ENCODE peak calls at places on chromosome 7, in ten cellular contexts. One of them, this sample, is unnamed.

GRCh38 chr7:159031750-159032149 is 112.9 kb downstream of the VIPR2 start:
- DNase-seq in transverse colon: peak
- DNase-seq in cardiac fibroblast: no peak
- DNase-seq in astrocyte of the spinal cord: no peak
- DNase-seq in CD8-positive, alpha-beta T cell: no peak
- DNase-seq in cardiac muscle cell: no peak
- DNase-seq in GM23338: no peak
- DNase-seq in Caco-2: no peak
- DNase-seq in suprapubic skin: peak
- DNase-seq in gastrocnemius medialis: no peak
- DNase-seq in this sample: no peak

GRCh38 chr7:73715648-73716317 is 3.7 kb downstream of the STX1A start:
- DNase-seq in transverse colon: peak
- DNase-seq in cardiac fibroblast: peak
- DNase-seq in astrocyte of the spinal cord: peak
- DNase-seq in CD8-positive, alpha-beta T cell: no peak
- DNase-seq in cardiac muscle cell: peak
- DNase-seq in GM23338: no peak
- DNase-seq in Caco-2: peak
- DNase-seq in suprapubic skin: no peak
- DNase-seq in gastrocnemius medialis: no peak
- DNase-seq in this sample: peak

GRCh38 chr7:105975770-105976428 is 12.8 kb downstream of the CDHR3 start:
- DNase-seq in transverse colon: no peak
- DNase-seq in cardiac fibroblast: peak
- DNase-seq in astrocyte of the spinal cord: peak
- DNase-seq in CD8-positive, alpha-beta T cell: no peak
- DNase-seq in cardiac muscle cell: peak
- DNase-seq in GM23338: no peak
- DNase-seq in Caco-2: no peak
- DNase-seq in suprapubic skin: no peak
- DNase-seq in gastrocnemius medialis: no peak
- DNase-seq in this sample: peak

GRCh38 chr7:100394077-100394476 is 20.8 kb downstream of the PILRA start:
- DNase-seq in transverse colon: no peak
- DNase-seq in cardiac fibroblast: no peak
- DNase-seq in astrocyte of the spinal cord: no peak
- DNase-seq in CD8-positive, alpha-beta T cell: no peak
- DNase-seq in cardiac muscle cell: no peak
- DNase-seq in GM23338: no peak
- DNase-seq in Caco-2: no peak
- DNase-seq in suprapubic skin: no peak
- DNase-seq in gastrocnemius medialis: no peak
- DNase-seq in this sample: no peak

GRCh38 chr7:127251458-127252379 is 1.0 kb downstream of the GRM8 start:
- DNase-seq in transverse colon: peak
- DNase-seq in cardiac fibroblast: no peak
- DNase-seq in astrocyte of the spinal cord: no peak
- DNase-seq in CD8-positive, alpha-beta T cell: no peak
- DNase-seq in cardiac muscle cell: no peak
- DNase-seq in GM23338: peak
- DNase-seq in Caco-2: no peak
- DNase-seq in suprapubic skin: no peak
- DNase-seq in gastrocnemius medialis: no peak
- DNase-seq in this sample: no peak

GRCh38 chr7:142750321-142750938 is 1.2 kb downstream of the PRSS1 start:
- DNase-seq in transverse colon: no peak
- DNase-seq in cardiac fibroblast: no peak
- DNase-seq in astrocyte of the spinal cord: no peak
- DNase-seq in CD8-positive, alpha-beta T cell: no peak
- DNase-seq in cardiac muscle cell: no peak
- DNase-seq in GM23338: no peak
- DNase-seq in Caco-2: no peak
- DNase-seq in suprapubic skin: no peak
- DNase-seq in gastrocnemius medialis: no peak
- DNase-seq in this sample: no peak

GRCh38 chr7:70694357-70694908 is 437.5 kb upstream of the GALNT17 start:
- DNase-seq in transverse colon: peak
- DNase-seq in cardiac fibroblast: peak
- DNase-seq in astrocyte of the spinal cord: peak
- DNase-seq in CD8-positive, alpha-beta T cell: no peak
- DNase-seq in cardiac muscle cell: peak
- DNase-seq in GM23338: peak
- DNase-seq in Caco-2: no peak
- DNase-seq in suprapubic skin: no peak
- DNase-seq in gastrocnemius medialis: no peak
- DNase-seq in this sample: peak

GRCh38 chr7:88455696-88456095 is 149.0 kb upstream of the STEAP4 start:
- DNase-seq in transverse colon: no peak
- DNase-seq in cardiac fibroblast: no peak
- DNase-seq in astrocyte of the spinal cord: peak
- DNase-seq in CD8-positive, alpha-beta T cell: no peak
- DNase-seq in cardiac muscle cell: no peak
- DNase-seq in GM23338: no peak
- DNase-seq in Caco-2: no peak
- DNase-seq in suprapubic skin: no peak
- DNase-seq in gastrocnemius medialis: no peak
- DNase-seq in this sample: no peak

GRCh38 chr7:52472006-52472405 is 563.4 kb upstream of the POM121L12 start:
- DNase-seq in transverse colon: no peak
- DNase-seq in cardiac fibroblast: no peak
- DNase-seq in astrocyte of the spinal cord: no peak
- DNase-seq in CD8-positive, alpha-beta T cell: no peak
- DNase-seq in cardiac muscle cell: no peak
- DNase-seq in GM23338: no peak
- DNase-seq in Caco-2: no peak
- DNase-seq in suprapubic skin: no peak
- DNase-seq in gastrocnemius medialis: no peak
- DNase-seq in this sample: no peak

GRCh38 chr7:11548532-11548931 is 283.5 kb downstream of the THSD7A start:
- DNase-seq in transverse colon: no peak
- DNase-seq in cardiac fibroblast: peak
- DNase-seq in astrocyte of the spinal cord: peak
- DNase-seq in CD8-positive, alpha-beta T cell: no peak
- DNase-seq in cardiac muscle cell: no peak
- DNase-seq in GM23338: no peak
- DNase-seq in Caco-2: no peak
- DNase-seq in suprapubic skin: no peak
- DNase-seq in gastrocnemius medialis: no peak
- DNase-seq in this sample: no peak

GRCh38 chr7:157235357-157236018 is 96.8 kb downstream of the UBE3C start:
- DNase-seq in transverse colon: no peak
- DNase-seq in cardiac fibroblast: peak
- DNase-seq in astrocyte of the spinal cord: peak
- DNase-seq in CD8-positive, alpha-beta T cell: no peak
- DNase-seq in cardiac muscle cell: no peak
- DNase-seq in GM23338: no peak
- DNase-seq in Caco-2: no peak
- DNase-seq in suprapubic skin: no peak
- DNase-seq in gastrocnemius medialis: no peak
- DNase-seq in this sample: peak

GRCh38 chr7:696426-697258 is 29.9 kb upstream of the DNAAF5 start:
- DNase-seq in transverse colon: no peak
- DNase-seq in cardiac fibroblast: peak
- DNase-seq in astrocyte of the spinal cord: no peak
- DNase-seq in CD8-positive, alpha-beta T cell: no peak
- DNase-seq in cardiac muscle cell: no peak
- DNase-seq in GM23338: no peak
- DNase-seq in Caco-2: peak
- DNase-seq in suprapubic skin: no peak
- DNase-seq in gastrocnemius medialis: no peak
- DNase-seq in this sample: no peak

GRCh38 chr7:23106491-23106800 is 861 bp downstream of the KLHL7 start:
- DNase-seq in transverse colon: peak
- DNase-seq in cardiac fibroblast: no peak
- DNase-seq in astrocyte of the spinal cord: no peak
- DNase-seq in CD8-positive, alpha-beta T cell: no peak
- DNase-seq in cardiac muscle cell: no peak
- DNase-seq in GM23338: peak
- DNase-seq in Caco-2: no peak
- DNase-seq in suprapubic skin: no peak
- DNase-seq in gastrocnemius medialis: peak
- DNase-seq in this sample: peak

GRCh38 chr7:13801669-13802068 is 187.8 kb downstream of the ETV1 start:
- DNase-seq in transverse colon: no peak
- DNase-seq in cardiac fibroblast: peak
- DNase-seq in astrocyte of the spinal cord: peak
- DNase-seq in CD8-positive, alpha-beta T cell: no peak
- DNase-seq in cardiac muscle cell: no peak
- DNase-seq in GM23338: no peak
- DNase-seq in Caco-2: no peak
- DNase-seq in suprapubic skin: no peak
- DNase-seq in gastrocnemius medialis: no peak
- DNase-seq in this sample: no peak

GRCh38 chr7:117399820-117400422 is 27.4 kb downstream of the ASZ1 start:
- DNase-seq in transverse colon: no peak
- DNase-seq in cardiac fibroblast: peak
- DNase-seq in astrocyte of the spinal cord: no peak
- DNase-seq in CD8-positive, alpha-beta T cell: no peak
- DNase-seq in cardiac muscle cell: peak
- DNase-seq in GM23338: no peak
- DNase-seq in Caco-2: no peak
- DNase-seq in suprapubic skin: no peak
- DNase-seq in gastrocnemius medialis: no peak
- DNase-seq in this sample: peak
- TF ChIP-seq CTCF in transverse colon: peak
- TF ChIP-seq CTCF in cardiac fibroblast: peak
- TF ChIP-seq CTCF in astrocyte of the spinal cord: peak
- TF ChIP-seq CTCF in CD8-positive, alpha-beta T cell: no peak
- TF ChIP-seq CTCF in cardiac muscle cell: peak
- TF ChIP-seq CTCF in GM23338: no peak
- TF ChIP-seq CTCF in Caco-2: peak
- TF ChIP-seq CTCF in suprapubic skin: no peak
- TF ChIP-seq CTCF in gastrocnemius medialis: no peak
- TF ChIP-seq CTCF in this sample: peak

DNA sequence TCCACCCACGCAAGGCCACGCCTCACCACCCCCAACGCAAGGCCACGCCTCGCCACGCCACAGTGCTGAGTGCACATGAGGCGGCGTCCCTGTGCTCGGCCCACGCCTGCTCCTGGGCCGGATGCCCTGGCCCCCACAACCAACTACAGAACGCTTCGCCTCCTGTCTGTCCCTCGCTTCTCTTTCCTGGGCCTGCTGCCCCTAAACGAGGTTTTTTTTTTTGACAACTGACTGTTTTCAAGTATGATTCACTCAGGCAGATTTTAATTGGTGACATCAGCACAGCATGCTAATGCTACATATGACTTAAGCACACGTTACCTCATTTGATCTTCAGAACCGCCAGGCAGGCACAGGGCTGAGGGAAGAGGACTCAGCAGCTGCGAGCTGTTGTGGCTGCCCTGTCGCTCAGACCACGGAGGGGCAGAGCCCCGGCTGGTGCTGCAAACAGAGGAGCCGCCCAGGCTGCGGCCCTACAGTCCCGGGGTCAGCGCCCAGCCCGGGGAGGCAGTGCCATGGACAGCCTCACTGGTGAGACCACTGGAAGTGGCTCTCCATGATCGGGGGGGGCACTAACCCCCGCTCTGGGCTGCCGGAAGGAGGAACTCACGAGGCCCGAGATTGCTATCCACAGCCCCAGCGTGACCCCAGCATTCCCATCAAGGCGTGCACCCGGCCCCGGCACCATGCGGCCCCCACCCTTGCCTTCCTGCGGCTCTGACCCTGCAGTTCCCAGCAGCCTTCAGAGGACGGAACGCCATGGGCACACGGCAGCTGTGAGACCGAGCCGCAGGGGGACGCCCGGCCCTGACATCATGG is 212.8 kb downstream of the MAD1L1 start:
- DNase-seq in transverse colon: peak
- DNase-seq in cardiac fibroblast: peak
- DNase-seq in astrocyte of the spinal cord: peak
- DNase-seq in CD8-positive, alpha-beta T cell: no peak
- DNase-seq in cardiac muscle cell: peak
- DNase-seq in GM23338: no peak
- DNase-seq in Caco-2: peak
- DNase-seq in suprapubic skin: peak
- DNase-seq in gastrocnemius medialis: no peak
- DNase-seq in this sample: peak
- H3K4me3 ChIP-seq in transverse colon: no peak
- H3K4me3 ChIP-seq in cardiac fibroblast: no peak
- H3K4me3 ChIP-seq in astrocyte of the spinal cord: no peak
- H3K4me3 ChIP-seq in CD8-positive, alpha-beta T cell: peak
- H3K4me3 ChIP-seq in cardiac muscle cell: no peak
- H3K4me3 ChIP-seq in GM23338: no peak
- H3K4me3 ChIP-seq in Caco-2: no peak
- H3K4me3 ChIP-seq in suprapubic skin: peak
- H3K4me3 ChIP-seq in gastrocnemius medialis: peak
- H3K4me3 ChIP-seq in this sample: peak

DNA sequence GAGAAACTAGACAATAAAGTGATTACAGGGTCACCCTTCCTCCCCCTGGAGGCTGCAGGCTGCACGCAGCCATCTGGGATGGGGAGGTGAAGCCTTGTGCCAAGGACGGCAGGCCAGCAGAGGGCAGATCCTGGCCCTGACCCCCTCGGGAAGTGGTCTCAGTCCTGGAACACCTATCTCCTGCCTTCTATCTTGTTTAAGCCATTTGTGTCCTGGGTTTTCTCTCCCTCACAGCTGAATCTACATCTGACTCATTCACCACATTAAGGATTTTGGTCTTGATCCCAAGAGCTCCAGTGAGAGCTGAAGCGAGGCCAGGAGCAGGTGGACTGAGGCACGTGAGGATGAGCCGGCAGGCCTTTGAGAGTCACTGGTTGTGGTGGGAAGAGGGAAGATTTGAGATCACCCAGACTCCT is 16.4 kb upstream of the PARP12 start:
- DNase-seq in transverse colon: no peak
- DNase-seq in cardiac fibroblast: peak
- DNase-seq in astrocyte of the spinal cord: peak
- DNase-seq in CD8-positive, alpha-beta T cell: no peak
- DNase-seq in cardiac muscle cell: peak
- DNase-seq in GM23338: peak
- DNase-seq in Caco-2: peak
- DNase-seq in suprapubic skin: no peak
- DNase-seq in gastrocnemius medialis: peak
- DNase-seq in this sample: peak
- TF ChIP-seq CTCF in transverse colon: no peak
- TF ChIP-seq CTCF in cardiac fibroblast: peak
- TF ChIP-seq CTCF in astrocyte of the spinal cord: peak
- TF ChIP-seq CTCF in CD8-positive, alpha-beta T cell: no peak
- TF ChIP-seq CTCF in cardiac muscle cell: peak
- TF ChIP-seq CTCF in GM23338: peak
- TF ChIP-seq CTCF in Caco-2: peak
- TF ChIP-seq CTCF in suprapubic skin: no peak
- TF ChIP-seq CTCF in gastrocnemius medialis: no peak
- TF ChIP-seq CTCF in this sample: peak

DNA sequence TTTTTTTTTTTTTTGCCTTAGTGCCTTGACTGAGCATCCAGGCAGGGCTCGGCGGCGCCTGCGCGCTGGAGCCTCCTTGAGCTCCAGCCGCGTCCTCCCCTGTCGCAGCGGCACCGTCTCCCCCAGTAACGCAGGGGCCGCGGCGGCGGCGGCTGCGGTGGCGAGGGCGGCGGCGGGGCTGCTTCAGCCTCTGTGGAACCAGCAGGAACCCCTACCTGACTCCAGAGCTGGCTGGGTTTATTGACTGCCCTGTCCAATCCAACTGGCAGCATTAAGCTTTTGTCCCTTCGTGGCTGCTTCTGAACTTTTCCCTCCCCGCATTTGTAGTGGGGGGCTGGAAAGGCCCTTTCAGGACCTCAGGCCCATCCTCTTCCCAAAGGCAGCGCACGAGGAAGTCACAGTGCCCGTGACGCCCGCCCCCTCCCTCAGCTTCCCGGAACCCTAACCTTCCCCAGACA is at the start of gene GPR85:
- DNase-seq in transverse colon: peak
- DNase-seq in cardiac fibroblast: peak
- DNase-seq in astrocyte of the spinal cord: peak
- DNase-seq in CD8-positive, alpha-beta T cell: no peak
- DNase-seq in cardiac muscle cell: peak
- DNase-seq in GM23338: peak
- DNase-seq in Caco-2: no peak
- DNase-seq in suprapubic skin: no peak
- DNase-seq in gastrocnemius medialis: no peak
- DNase-seq in this sample: peak
- H3K4me3 ChIP-seq in transverse colon: peak
- H3K4me3 ChIP-seq in cardiac fibroblast: peak
- H3K4me3 ChIP-seq in astrocyte of the spinal cord: peak
- H3K4me3 ChIP-seq in CD8-positive, alpha-beta T cell: no peak
- H3K4me3 ChIP-seq in cardiac muscle cell: peak
- H3K4me3 ChIP-seq in GM23338: peak
- H3K4me3 ChIP-seq in Caco-2: peak
- H3K4me3 ChIP-seq in suprapubic skin: peak
- H3K4me3 ChIP-seq in gastrocnemius medialis: peak
- H3K4me3 ChIP-seq in this sample: peak